ENCODE peak calls at places on chromosomes 1 and 21, in ten cellular contexts. One of them, this sample, is unnamed.

GRCh38 chr1:24857528-24858133 is 72.4 kb downstream of the RUNX3 start:
- DNase-seq in AG04450: no peak
- DNase-seq in GM12865: no peak
- DNase-seq in bronchial epithelial cell: no peak
- DNase-seq in CD4-positive, alpha-beta T cell: no peak
- DNase-seq in A549: peak; percentile 14
- DNase-seq in fibroblast of mammary gland: no peak
- DNase-seq in prostate gland: no peak
- DNase-seq in glutamatergic neuron: no peak
- DNase-seq in activated CD8-positive, alpha-beta T cell treated with anti-CD3 and anti-CD28 coated beads for 36 hours: no peak
- DNase-seq in this sample: no peak

GRCh38 chr21:28971171-28971570 is 21.5 kb downstream of the LTN1 start:
- DNase-seq in AG04450: no peak
- DNase-seq in GM12865: no peak
- DNase-seq in bronchial epithelial cell: no peak
- DNase-seq in CD4-positive, alpha-beta T cell: no peak
- DNase-seq in A549: no peak
- DNase-seq in fibroblast of mammary gland: no peak
- DNase-seq in prostate gland: no peak
- DNase-seq in glutamatergic neuron: no peak
- DNase-seq in activated CD8-positive, alpha-beta T cell treated with anti-CD3 and anti-CD28 coated beads for 36 hours: no peak
- DNase-seq in this sample: no peak

GRCh38 chr21:21247441-21247840 is 249.2 kb downstream of the NCAM2 start:
- DNase-seq in AG04450: no peak
- DNase-seq in GM12865: no peak
- DNase-seq in bronchial epithelial cell: peak; percentile 21
- DNase-seq in CD4-positive, alpha-beta T cell: no peak
- DNase-seq in A549: no peak
- DNase-seq in fibroblast of mammary gland: peak; percentile 1
- DNase-seq in prostate gland: no peak
- DNase-seq in glutamatergic neuron: no peak
- DNase-seq in activated CD8-positive, alpha-beta T cell treated with anti-CD3 and anti-CD28 coated beads for 36 hours: no peak
- DNase-seq in this sample: no peak

GRCh38 chr1:110707257-110707656 is 32.5 kb upstream of the KCNA3 start:
- DNase-seq in AG04450: no peak
- DNase-seq in GM12865: no peak
- DNase-seq in bronchial epithelial cell: no peak
- DNase-seq in CD4-positive, alpha-beta T cell: no peak
- DNase-seq in A549: no peak
- DNase-seq in fibroblast of mammary gland: no peak
- DNase-seq in prostate gland: no peak
- DNase-seq in glutamatergic neuron: no peak
- DNase-seq in activated CD8-positive, alpha-beta T cell treated with anti-CD3 and anti-CD28 coated beads for 36 hours: no peak
- DNase-seq in this sample: no peak

GRCh38 chr1:220013497-220013896 is 32.8 kb downstream of the EPRS1 start:
- DNase-seq in AG04450: no peak
- DNase-seq in GM12865: no peak
- DNase-seq in bronchial epithelial cell: no peak
- DNase-seq in CD4-positive, alpha-beta T cell: no peak
- DNase-seq in A549: no peak
- DNase-seq in fibroblast of mammary gland: peak; percentile 64
- DNase-seq in prostate gland: no peak
- DNase-seq in glutamatergic neuron: no peak
- DNase-seq in activated CD8-positive, alpha-beta T cell treated with anti-CD3 and anti-CD28 coated beads for 36 hours: no peak
- DNase-seq in this sample: no peak

GRCh38 chr1:212228076-212228475 is 57.1 kb upstream of the PPP2R5A start:
- DNase-seq in AG04450: no peak
- DNase-seq in GM12865: no peak
- DNase-seq in bronchial epithelial cell: no peak
- DNase-seq in CD4-positive, alpha-beta T cell: no peak
- DNase-seq in A549: no peak
- DNase-seq in fibroblast of mammary gland: peak; percentile 70
- DNase-seq in prostate gland: no peak
- DNase-seq in glutamatergic neuron: no peak
- DNase-seq in activated CD8-positive, alpha-beta T cell treated with anti-CD3 and anti-CD28 coated beads for 36 hours: no peak
- DNase-seq in this sample: no peak

GRCh38 chr21:29540289-29540688 is 241.6 kb downstream of the BACH1 start:
- DNase-seq in AG04450: no peak
- DNase-seq in GM12865: no peak
- DNase-seq in bronchial epithelial cell: no peak
- DNase-seq in CD4-positive, alpha-beta T cell: no peak
- DNase-seq in A549: no peak
- DNase-seq in fibroblast of mammary gland: no peak
- DNase-seq in prostate gland: no peak
- DNase-seq in glutamatergic neuron: no peak
- DNase-seq in activated CD8-positive, alpha-beta T cell treated with anti-CD3 and anti-CD28 coated beads for 36 hours: no peak
- DNase-seq in this sample: no peak

GRCh38 chr1:36653850-36654249 is 171.1 kb upstream of the CSF3R start:
- DNase-seq in AG04450: no peak
- DNase-seq in GM12865: no peak
- DNase-seq in bronchial epithelial cell: no peak
- DNase-seq in CD4-positive, alpha-beta T cell: no peak
- DNase-seq in A549: peak; percentile 14
- DNase-seq in fibroblast of mammary gland: peak; percentile 7
- DNase-seq in prostate gland: no peak
- DNase-seq in glutamatergic neuron: no peak
- DNase-seq in activated CD8-positive, alpha-beta T cell treated with anti-CD3 and anti-CD28 coated beads for 36 hours: no peak
- DNase-seq in this sample: no peak

GRCh38 chr1:205939690-205940330 is 3.4 kb downstream of the SLC26A9 start:
- DNase-seq in AG04450: no peak
- DNase-seq in GM12865: no peak
- DNase-seq in bronchial epithelial cell: peak; percentile 43
- DNase-seq in CD4-positive, alpha-beta T cell: no peak
- DNase-seq in A549: peak; percentile 58
- DNase-seq in fibroblast of mammary gland: no peak
- DNase-seq in prostate gland: no peak
- DNase-seq in glutamatergic neuron: peak; percentile 66
- DNase-seq in activated CD8-positive, alpha-beta T cell treated with anti-CD3 and anti-CD28 coated beads for 36 hours: peak; percentile 37
- DNase-seq in this sample: peak; percentile 63

GRCh38 chr1:155127105-155127671 is 488 bp upstream of the EFNA1 start:
- DNase-seq in AG04450: no peak
- DNase-seq in GM12865: no peak
- DNase-seq in bronchial epithelial cell: peak; percentile 92
- DNase-seq in CD4-positive, alpha-beta T cell: no peak
- DNase-seq in A549: peak; percentile 92
- DNase-seq in fibroblast of mammary gland: peak; percentile 70
- DNase-seq in prostate gland: peak; percentile 93
- DNase-seq in glutamatergic neuron: peak; percentile 31
- DNase-seq in activated CD8-positive, alpha-beta T cell treated with anti-CD3 and anti-CD28 coated beads for 36 hours: peak; percentile 25
- DNase-seq in this sample: peak; percentile 88

GRCh38 chr21:39387461-39388037 is 38.7 kb upstream of the HMGN1 start:
- DNase-seq in AG04450: peak; percentile 72
- DNase-seq in GM12865: peak; percentile 90
- DNase-seq in bronchial epithelial cell: peak; percentile 58
- DNase-seq in CD4-positive, alpha-beta T cell: peak; percentile 91
- DNase-seq in A549: peak; percentile 88
- DNase-seq in fibroblast of mammary gland: peak; percentile 83
- DNase-seq in prostate gland: peak; percentile 85
- DNase-seq in glutamatergic neuron: peak; percentile 96
- DNase-seq in activated CD8-positive, alpha-beta T cell treated with anti-CD3 and anti-CD28 coated beads for 36 hours: peak; percentile 94
- DNase-seq in this sample: peak; percentile 91

GRCh38 chr1:229952670-229953520 is 114.1 kb upstream of the GALNT2 start:
- DNase-seq in AG04450: no peak
- DNase-seq in GM12865: no peak
- DNase-seq in bronchial epithelial cell: peak; percentile 28
- DNase-seq in CD4-positive, alpha-beta T cell: no peak
- DNase-seq in A549: no peak
- DNase-seq in fibroblast of mammary gland: peak; percentile 3
- DNase-seq in prostate gland: no peak
- DNase-seq in glutamatergic neuron: no peak
- DNase-seq in activated CD8-positive, alpha-beta T cell treated with anti-CD3 and anti-CD28 coated beads for 36 hours: no peak
- DNase-seq in this sample: no peak

GRCh38 chr1:214939180-214939579 is 143.4 kb upstream of the KCNK2 start:
- DNase-seq in AG04450: no peak
- DNase-seq in GM12865: no peak
- DNase-seq in bronchial epithelial cell: no peak
- DNase-seq in CD4-positive, alpha-beta T cell: no peak
- DNase-seq in A549: no peak
- DNase-seq in fibroblast of mammary gland: no peak
- DNase-seq in prostate gland: no peak
- DNase-seq in glutamatergic neuron: no peak
- DNase-seq in activated CD8-positive, alpha-beta T cell treated with anti-CD3 and anti-CD28 coated beads for 36 hours: no peak
- DNase-seq in this sample: no peak

GRCh38 chr1:50373532-50373931 is 49.7 kb downstream of the DMRTA2 start:
- DNase-seq in AG04450: no peak
- DNase-seq in GM12865: no peak
- DNase-seq in bronchial epithelial cell: no peak
- DNase-seq in CD4-positive, alpha-beta T cell: no peak
- DNase-seq in A549: no peak
- DNase-seq in fibroblast of mammary gland: no peak
- DNase-seq in prostate gland: no peak
- DNase-seq in glutamatergic neuron: no peak
- DNase-seq in activated CD8-positive, alpha-beta T cell treated with anti-CD3 and anti-CD28 coated beads for 36 hours: no peak
- DNase-seq in this sample: no peak

GRCh38 chr21:44532712-44533111 is 7.3 kb downstream of the KRTAP10-1 start:
- DNase-seq in AG04450: no peak
- DNase-seq in GM12865: no peak
- DNase-seq in bronchial epithelial cell: no peak
- DNase-seq in CD4-positive, alpha-beta T cell: no peak
- DNase-seq in A549: no peak
- DNase-seq in fibroblast of mammary gland: no peak
- DNase-seq in prostate gland: no peak
- DNase-seq in glutamatergic neuron: no peak
- DNase-seq in activated CD8-positive, alpha-beta T cell treated with anti-CD3 and anti-CD28 coated beads for 36 hours: no peak
- DNase-seq in this sample: no peak

GRCh38 chr1:209674957-209675566 is at the start of gene G0S2:
- DNase-seq in AG04450: no peak
- DNase-seq in GM12865: no peak
- DNase-seq in bronchial epithelial cell: no peak
- DNase-seq in CD4-positive, alpha-beta T cell: peak; percentile 12
- DNase-seq in A549: no peak
- DNase-seq in fibroblast of mammary gland: peak; percentile 38
- DNase-seq in prostate gland: peak; percentile 39
- DNase-seq in glutamatergic neuron: peak; percentile 50
- DNase-seq in activated CD8-positive, alpha-beta T cell treated with anti-CD3 and anti-CD28 coated beads for 36 hours: peak; percentile 70
- DNase-seq in this sample: peak; percentile 46

DNA sequence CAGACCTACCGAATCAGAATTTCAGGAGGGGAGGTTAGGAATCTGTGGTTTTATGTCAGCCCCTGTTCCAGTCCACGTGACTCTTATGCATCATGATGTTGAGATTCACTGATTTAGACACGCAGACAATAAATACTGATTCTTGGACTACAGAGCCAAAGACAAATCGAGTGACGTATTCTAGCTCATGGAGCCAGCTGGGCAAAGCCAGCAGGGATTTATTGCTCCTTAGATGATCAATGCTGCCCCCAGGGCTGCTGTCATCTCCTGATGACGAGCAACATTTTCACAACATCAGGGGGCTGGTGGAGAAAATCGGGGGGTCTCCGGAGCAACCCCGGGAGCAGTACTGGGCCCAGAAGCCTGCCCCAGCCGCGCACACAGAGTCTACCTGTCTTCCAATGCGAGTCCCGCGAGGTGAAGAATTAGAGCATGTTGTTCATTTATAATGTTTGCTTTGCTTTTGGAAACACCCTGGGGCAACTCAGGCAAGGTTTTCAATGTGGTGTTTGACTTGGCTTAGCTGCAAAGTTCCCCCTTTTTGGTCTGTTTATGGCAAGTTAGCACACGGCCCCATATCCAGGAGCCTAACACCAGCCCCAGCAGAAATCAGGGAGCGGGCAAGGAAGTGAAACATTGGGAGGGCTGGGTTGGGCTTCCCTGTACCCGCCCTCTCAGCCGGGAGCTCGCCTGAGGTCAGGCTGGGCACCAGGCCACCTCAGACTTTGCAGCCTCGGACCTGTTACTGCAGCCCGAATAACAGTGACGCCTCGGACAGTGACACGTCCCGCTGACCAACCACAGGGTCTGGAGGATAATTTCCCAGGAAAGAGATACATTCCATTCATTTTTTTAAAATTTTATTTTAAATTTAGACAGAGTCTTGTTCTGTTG is 19.9 kb upstream of the CLDN14 start:
- DNase-seq in AG04450: no peak
- DNase-seq in GM12865: no peak
- DNase-seq in bronchial epithelial cell: peak; percentile 91
- DNase-seq in CD4-positive, alpha-beta T cell: no peak
- DNase-seq in A549: no peak
- DNase-seq in fibroblast of mammary gland: peak; percentile 47
- DNase-seq in prostate gland: peak; percentile 87
- DNase-seq in glutamatergic neuron: no peak
- DNase-seq in activated CD8-positive, alpha-beta T cell treated with anti-CD3 and anti-CD28 coated beads for 36 hours: no peak
- DNase-seq in this sample: no peak
- TF ChIP-seq CTCF in AG04450: no peak
- TF ChIP-seq CTCF in GM12865: no peak
- TF ChIP-seq CTCF in bronchial epithelial cell: no peak
- TF ChIP-seq CTCF in CD4-positive, alpha-beta T cell: no peak
- TF ChIP-seq CTCF in A549: no peak
- TF ChIP-seq CTCF in fibroblast of mammary gland: no peak
- TF ChIP-seq CTCF in prostate gland: no peak
- TF ChIP-seq CTCF in glutamatergic neuron: no peak
- TF ChIP-seq CTCF in activated CD8-positive, alpha-beta T cell treated with anti-CD3 and anti-CD28 coated beads for 36 hours: no peak
- TF ChIP-seq CTCF in this sample: no peak

DNA sequence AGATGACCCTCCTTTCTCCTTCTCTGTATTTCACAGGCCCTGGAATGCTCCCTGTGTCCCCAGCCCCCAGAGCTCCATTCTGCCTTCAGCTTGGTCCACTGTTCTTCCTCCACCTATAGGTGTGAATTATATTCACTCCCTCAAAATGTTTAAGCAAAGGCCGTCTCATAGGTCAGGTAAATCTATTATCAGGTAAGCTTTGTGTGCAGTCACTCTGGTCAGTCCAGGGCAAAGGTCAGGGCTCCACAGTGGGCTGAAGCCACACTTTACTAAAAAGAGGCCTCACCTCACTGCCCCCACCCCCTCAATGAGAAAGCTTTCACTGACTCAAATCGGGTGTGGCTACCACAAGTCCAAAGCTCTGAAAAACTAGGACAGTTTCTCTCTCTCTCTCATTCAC is 65.9 kb downstream of the DNTTIP2 start:
- DNase-seq in AG04450: no peak
- DNase-seq in GM12865: no peak
- DNase-seq in bronchial epithelial cell: peak; percentile 62
- DNase-seq in CD4-positive, alpha-beta T cell: no peak
- DNase-seq in A549: no peak
- DNase-seq in fibroblast of mammary gland: peak; percentile 35
- DNase-seq in prostate gland: no peak
- DNase-seq in glutamatergic neuron: no peak
- DNase-seq in activated CD8-positive, alpha-beta T cell treated with anti-CD3 and anti-CD28 coated beads for 36 hours: no peak
- DNase-seq in this sample: no peak
- TF ChIP-seq CTCF in AG04450: no peak
- TF ChIP-seq CTCF in GM12865: no peak
- TF ChIP-seq CTCF in bronchial epithelial cell: no peak
- TF ChIP-seq CTCF in CD4-positive, alpha-beta T cell: no peak
- TF ChIP-seq CTCF in A549: no peak
- TF ChIP-seq CTCF in fibroblast of mammary gland: peak; percentile 3
- TF ChIP-seq CTCF in prostate gland: no peak
- TF ChIP-seq CTCF in glutamatergic neuron: no peak
- TF ChIP-seq CTCF in activated CD8-positive, alpha-beta T cell treated with anti-CD3 and anti-CD28 coated beads for 36 hours: no peak
- TF ChIP-seq CTCF in this sample: no peak

GRCh38 chr21:41560701-41561158 is 52.8 kb upstream of the TMPRSS2 start:
- DNase-seq in AG04450: no peak
- DNase-seq in GM12865: no peak
- DNase-seq in bronchial epithelial cell: no peak
- DNase-seq in CD4-positive, alpha-beta T cell: no peak
- DNase-seq in A549: no peak
- DNase-seq in fibroblast of mammary gland: no peak
- DNase-seq in prostate gland: no peak
- DNase-seq in glutamatergic neuron: no peak
- DNase-seq in activated CD8-positive, alpha-beta T cell treated with anti-CD3 and anti-CD28 coated beads for 36 hours: no peak
- DNase-seq in this sample: no peak
- TF ChIP-seq CTCF in AG04450: no peak
- TF ChIP-seq CTCF in GM12865: no peak
- TF ChIP-seq CTCF in bronchial epithelial cell: no peak
- TF ChIP-seq CTCF in CD4-positive, alpha-beta T cell: no peak
- TF ChIP-seq CTCF in A549: no peak
- TF ChIP-seq CTCF in fibroblast of mammary gland: no peak
- TF ChIP-seq CTCF in prostate gland: no peak
- TF ChIP-seq CTCF in glutamatergic neuron: no peak
- TF ChIP-seq CTCF in activated CD8-positive, alpha-beta T cell treated with anti-CD3 and anti-CD28 coated beads for 36 hours: no peak
- TF ChIP-seq CTCF in this sample: no peak

GRCh38 chr1:113678159-113678469 is 81.2 kb downstream of the PHTF1 start:
- DNase-seq in AG04450: no peak
- DNase-seq in GM12865: no peak
- DNase-seq in bronchial epithelial cell: no peak
- DNase-seq in CD4-positive, alpha-beta T cell: no peak
- DNase-seq in A549: no peak
- DNase-seq in fibroblast of mammary gland: no peak
- DNase-seq in prostate gland: no peak
- DNase-seq in glutamatergic neuron: no peak
- DNase-seq in activated CD8-positive, alpha-beta T cell treated with anti-CD3 and anti-CD28 coated beads for 36 hours: no peak
- DNase-seq in this sample: no peak
- TF ChIP-seq CTCF in AG04450: no peak
- TF ChIP-seq CTCF in GM12865: no peak
- TF ChIP-seq CTCF in bronchial epithelial cell: no peak
- TF ChIP-seq CTCF in CD4-positive, alpha-beta T cell: peak; percentile 19
- TF ChIP-seq CTCF in A549: no peak
- TF ChIP-seq CTCF in fibroblast of mammary gland: no peak
- TF ChIP-seq CTCF in prostate gland: no peak
- TF ChIP-seq CTCF in glutamatergic neuron: peak; percentile 52
- TF ChIP-seq CTCF in activated CD8-positive, alpha-beta T cell treated with anti-CD3 and anti-CD28 coated beads for 36 hours: peak; percentile 51
- TF ChIP-seq CTCF in this sample: peak; percentile 2